ENCODE peak calls at places on chromosomes 13 and 19, in five cellular contexts. Y is activated CD4-positive, CD25-positive, alpha-beta regulatory T cell treated with anti-CD3 and anti-CD28 coated beads, Interleukin-2, amount 50 U/mL, for 16 hours; O is stimulated activated CD8-positive, alpha-beta memory T cell treated with anti-CD3 and anti-CD28 coated beads, Interleukin-4, amount 100 ng/mL, for 1 hour; W is CD4-positive, alpha-beta memory T cell; N is glutamatergic neuron. D is an unnamed sample.

GRCh38 chr13:42110410-42111155 is 62.1 kb downstream of the DGKH start:
- DNase-seq in Y (peak), O (no peak), W (peak), N (no peak), D (no peak)

GRCh38 chr13:43364210-43365041 is 341.0 kb downstream of the DNAJC15 start:
- DNase-seq in Y (no peak), O (no peak), W (no peak), N (no peak), D (no peak)

GRCh38 chr13:101522607-101523006 is 70.1 kb downstream of the ITGBL1 start:
- DNase-seq in Y (no peak), O (no peak), W (no peak), N (no peak), D (no peak)

GRCh38 chr13:101305981-101306411 is 110.3 kb downstream of the NALCN start:
- DNase-seq in Y (no peak), O (no peak), W (no peak), N (peak), D (no peak)

GRCh38 chr13:94093652-94094310 is 385.7 kb downstream of the DCT start:
- DNase-seq in Y (no peak), O (no peak), W (no peak), N (no peak), D (no peak)

GRCh38 chr19:15418112-15418587 is 638 bp downstream of the AKAP8L start:
- DNase-seq in Y (no peak), O (no peak), W (no peak), N (no peak), D (no peak)

GRCh38 chr19:30406220-30406944 is 34.2 kb downstream of the ZNF536 start:
- DNase-seq in Y (no peak), O (no peak), W (no peak), N (no peak), D (no peak)

GRCh38 chr13:95641291-95641811 is 3.2 kb downstream of the DZIP1 start:
- DNase-seq in Y (no peak), O (no peak), W (no peak), N (peak), D (no peak)

GRCh38 chr13:35388979-35389378 is 87.5 kb downstream of the MAB21L1 start:
- DNase-seq in Y (no peak), O (no peak), W (no peak), N (no peak), D (no peak)

GRCh38 chr13:34322416-34323074 is 504.6 kb downstream of the RFC3 start:
- DNase-seq in Y (no peak), O (no peak), W (no peak), N (no peak), D (no peak)

GRCh38 chr13:101303512-101303911 is 112.8 kb downstream of the NALCN start:
- DNase-seq in Y (no peak), O (no peak), W (no peak), N (no peak), D (no peak)

GRCh38 chr19:30320916-30321315 is 51.3 kb upstream of the ZNF536 start:
- DNase-seq in Y (no peak), O (no peak), W (no peak), N (no peak), D (no peak)

GRCh38 chr19:6464070-6464873 is at the start of gene CRB3:
- DNase-seq in Y (no peak), O (peak), W (peak), N (no peak), D (no peak)

D was measured in omental fat pad.